ENCODE peak calls at places on chromosomes 16 and 17, in four cellular contexts. C is IMR-90, N is A549, B is endothelial cell of umbilical vein. S is an unnamed sample.

GRCh38 chr17:37844158-37844976 is 79.8 kb upstream of the TBC1D3K start:
- DNase-seq in C (peak), N (peak), B (peak), S (peak)

GRCh38 chr17:17551361-17551760 is 40.1 kb downstream of the PEMT start:
- DNase-seq in C (no peak), N (no peak), B (no peak), S (peak)

GRCh38 chr17:44501866-44502265 is 1.3 kb downstream of the GPATCH8 start:
- DNase-seq in C (peak), N (no peak), B (peak), S (peak)

GRCh38 chr17:46763416-46763815 is 55.1 kb downstream of the WNT3 start:
- DNase-seq in C (no peak), N (no peak), B (no peak), S (no peak)

GRCh38 chr16:79635488-79635887 is 35.0 kb upstream of the MAF start:
- DNase-seq in C (no peak), N (no peak), B (no peak), S (no peak)

GRCh38 chr16:3431779-3432219 is 11.5 kb downstream of the ZNF597 start:
- DNase-seq in C (peak), N (no peak), B (no peak), S (peak)

GRCh38 chr16:22664132-22664531 is 149.8 kb upstream of the HS3ST2 start:
- DNase-seq in C (no peak), N (no peak), B (no peak), S (no peak)

GRCh38 chr16:72189865-72190371 is 18.0 kb upstream of the PMFBP1 start:
- DNase-seq in C (peak), N (peak), B (peak), S (peak)

GRCh38 chr17:49003557-49004511 is 6.6 kb downstream of the IGF2BP1 start:
- DNase-seq in C (peak), N (no peak), B (peak), S (peak)

GRCh38 chr17:55086635-55087058 is 118.1 kb downstream of the STXBP4 start:
- DNase-seq in C (peak), N (peak), B (peak), S (peak)

GRCh38 chr16:1152123-1152638 is 725 bp upstream of the CACNA1H start:
- DNase-seq in C (no peak), N (no peak), B (no peak), S (no peak)

GRCh38 chr16:87556941-87557459 is 45.3 kb upstream of the JPH3 start:
- DNase-seq in C (peak), N (no peak), B (no peak), S (no peak)

GRCh38 chr17:32912218-32912897 is 15.6 kb upstream of the TMEM98 start:
- DNase-seq in C (peak), N (peak), B (peak), S (no peak)

GRCh38 chr16:53944026-53944425 is 240.1 kb downstream of the FTO start:
- DNase-seq in C (peak), N (no peak), B (no peak), S (no peak)

GRCh38 chr17:12302711-12303110 is 282.0 kb downstream of the MAP2K4 start:
- DNase-seq in C (peak), N (no peak), B (no peak), S (no peak)

GRCh38 chr16:86210403-86211193 is 299.7 kb upstream of the FOXF1 start:
- DNase-seq in C (no peak), N (no peak), B (no peak), S (no peak)

GRCh38 chr17:34616148-34616547 is 36.8 kb downstream of the TMEM132E start:
- DNase-seq in C (no peak), N (no peak), B (no peak), S (no peak)

GRCh38 chr17:40075216-40076100 is 12.7 kb downstream of the THRA start:
- DNase-seq in C (peak), N (peak), B (peak), S (peak)

GRCh38 chr17:18961634-18962493 is 9.9 kb downstream of the SLC5A10 start:
- DNase-seq in C (peak), N (peak), B (no peak), S (no peak)

GRCh38 chr17:11637796-11638195 is 39.5 kb downstream of the DNAH9 start:
- DNase-seq in C (no peak), N (no peak), B (no peak), S (no peak)

GRCh38 chr16:59633996-59634579 is 900.0 kb upstream of the GOT2 start:
- DNase-seq in C (peak), N (peak), B (peak), S (no peak)

GRCh38 chr16:55283776-55284717 is 40.0 kb upstream of the IRX6 start:
- DNase-seq in C (no peak), N (no peak), B (no peak), S (no peak)

GRCh38 chr16:78684655-78685400 is 585.4 kb downstream of the WWOX start:
- DNase-seq in C (no peak), N (no peak), B (no peak), S (no peak)

GRCh38 chr17:14298221-14298994 is 2.5 kb upstream of the HS3ST3B1 start:
- DNase-seq in C (no peak), N (no peak), B (no peak), S (no peak)

GRCh38 chr17:75115545-75115944 is 5.8 kb downstream of the ARMC7 start:
- DNase-seq in C (no peak), N (no peak), B (no peak), S (peak)

GRCh38 chr17:29855686-29856085 is 74.3 kb downstream of the SSH2 start:
- DNase-seq in C (peak), N (no peak), B (no peak), S (no peak)
- TF ChIP-seq POLR2A in C (no peak), N (no peak), B (no peak), S (no peak)

GRCh38 chr16:84647830-84648594 is at the start of gene KLHL36:
- DNase-seq in C (no peak), N (peak), B (peak), S (peak)
- TF ChIP-seq POLR2A in C (peak), N (no peak), B (peak), S (no peak)

GRCh38 chr16:57360321-57360935 is 1.8 kb downstream of the CCL22 start:
- DNase-seq in C (no peak), N (no peak), B (no peak), S (no peak)

GRCh38 chr16:57356547-57356946 is 2.0 kb upstream of the CCL22 start:
- DNase-seq in C (no peak), N (no peak), B (no peak), S (no peak)

GRCh38 chr16:57357330-57358151 is 1.0 kb upstream of the CCL22 start:
- DNase-seq in C (no peak), N (no peak), B (no peak), S (no peak)

GRCh38 chr16:57355898-57356414 is 2.6 kb upstream of the CCL22 start:
- DNase-seq in C (no peak), N (no peak), B (no peak), S (no peak)

DNA sequence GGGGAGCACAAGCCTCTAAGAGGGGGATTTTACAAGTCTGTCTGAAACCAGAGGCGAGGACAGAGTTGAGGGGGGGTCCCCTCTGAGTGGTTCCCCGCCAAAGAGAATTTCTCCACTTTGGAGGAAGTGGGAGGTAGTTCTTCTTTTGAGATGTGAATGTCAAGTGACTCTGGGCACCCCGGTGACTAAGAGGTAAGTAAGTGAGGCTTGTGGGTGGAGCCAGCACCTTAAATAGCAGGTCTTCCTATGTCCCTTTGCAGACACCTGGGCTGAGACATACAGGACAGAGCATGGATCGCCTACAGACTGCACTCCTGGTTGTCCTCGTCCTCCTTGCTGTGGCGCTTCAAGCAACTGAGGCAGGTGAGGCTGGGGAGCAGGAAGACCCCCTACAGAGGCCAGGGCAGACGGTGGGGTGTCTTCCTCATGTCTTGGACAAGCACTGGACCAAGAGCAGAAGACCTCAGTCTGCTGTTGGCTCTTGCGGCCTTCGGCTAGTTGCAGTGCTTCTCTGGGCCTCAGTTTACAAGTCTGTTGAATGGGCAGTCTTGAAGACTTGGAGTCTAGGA is at the start of gene CCL22:
- DNase-seq in C (no peak), N (no peak), B (no peak), S (no peak)
- TF ChIP-seq POLR2A in C (no peak), N (no peak), B (no peak), S (no peak)

GRCh38 chr16:68065716-68066305 is 19.4 kb upstream of the NFATC3 start:
- DNase-seq in C (peak), N (no peak), B (peak), S (no peak)
- TF ChIP-seq POLR2A in C (no peak), N (no peak), B (no peak), S (no peak)

GRCh38 chr16:85171809-85172464 is 59.7 kb upstream of the CIBAR2 start:
- DNase-seq in C (no peak), N (no peak), B (peak), S (no peak)
- TF ChIP-seq POLR2A in C (peak), N (no peak), B (peak), S (no peak)

DNA sequence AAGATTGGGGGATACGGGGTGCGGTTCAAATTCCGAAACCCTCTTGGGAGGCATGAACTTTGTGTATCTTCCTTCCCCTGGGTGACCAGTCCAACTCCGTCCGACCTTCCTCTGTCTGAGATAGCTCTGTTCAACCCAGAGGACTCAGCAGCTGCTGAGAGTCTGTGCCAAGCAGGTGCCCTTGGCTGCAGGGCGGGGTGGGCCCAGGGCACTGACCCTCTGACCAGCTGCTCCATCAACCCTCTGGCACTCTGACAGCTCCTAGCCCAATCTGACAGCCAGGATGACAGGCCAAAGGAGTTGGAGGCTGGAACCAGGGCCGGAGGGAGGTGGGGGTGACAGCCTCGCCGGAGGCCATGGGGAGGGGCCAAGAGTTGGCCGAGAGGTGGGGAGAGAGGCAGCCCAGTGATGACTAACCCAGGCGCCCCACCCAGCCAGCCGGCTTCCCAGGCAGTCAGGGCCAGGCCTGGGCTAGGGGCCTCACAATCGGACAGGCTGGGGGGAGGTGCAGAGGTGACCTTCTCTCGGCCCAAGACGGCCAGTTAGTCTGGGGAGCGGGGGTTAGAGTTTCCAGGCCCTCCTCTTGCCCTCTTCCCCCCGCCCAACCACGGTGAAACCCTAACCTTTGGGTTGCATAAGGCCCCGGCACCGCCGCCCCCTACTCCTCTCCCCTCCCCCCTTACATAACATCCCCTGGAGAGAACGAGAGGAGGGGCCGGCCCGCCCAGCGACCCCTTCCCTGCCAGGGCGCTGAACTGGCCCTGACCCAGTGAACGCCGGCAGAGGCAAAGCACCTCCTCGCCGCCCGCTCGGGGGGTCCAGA is 5.0 kb upstream of the TLCD2 start:
- DNase-seq in C (peak), N (peak), B (peak), S (peak)
- TF ChIP-seq POLR2A in C (peak), N (no peak), B (peak), S (peak)

GRCh38 chr16:27374231-27374793 is 27.7 kb upstream of the IL21R start:
- DNase-seq in C (no peak), N (no peak), B (no peak), S (no peak)

GRCh38 chr16:27378871-27379580 is 22.9 kb upstream of the IL21R start:
- DNase-seq in C (peak), N (no peak), B (no peak), S (no peak)

GRCh38 chr16:27373312-27373711 is 28.7 kb upstream of the IL21R start:
- DNase-seq in C (no peak), N (no peak), B (no peak), S (no peak)

GRCh38 chr16:27377666-27378485 is 24.1 kb upstream of the IL21R start:
- DNase-seq in C (no peak), N (no peak), B (no peak), S (no peak)

DNA sequence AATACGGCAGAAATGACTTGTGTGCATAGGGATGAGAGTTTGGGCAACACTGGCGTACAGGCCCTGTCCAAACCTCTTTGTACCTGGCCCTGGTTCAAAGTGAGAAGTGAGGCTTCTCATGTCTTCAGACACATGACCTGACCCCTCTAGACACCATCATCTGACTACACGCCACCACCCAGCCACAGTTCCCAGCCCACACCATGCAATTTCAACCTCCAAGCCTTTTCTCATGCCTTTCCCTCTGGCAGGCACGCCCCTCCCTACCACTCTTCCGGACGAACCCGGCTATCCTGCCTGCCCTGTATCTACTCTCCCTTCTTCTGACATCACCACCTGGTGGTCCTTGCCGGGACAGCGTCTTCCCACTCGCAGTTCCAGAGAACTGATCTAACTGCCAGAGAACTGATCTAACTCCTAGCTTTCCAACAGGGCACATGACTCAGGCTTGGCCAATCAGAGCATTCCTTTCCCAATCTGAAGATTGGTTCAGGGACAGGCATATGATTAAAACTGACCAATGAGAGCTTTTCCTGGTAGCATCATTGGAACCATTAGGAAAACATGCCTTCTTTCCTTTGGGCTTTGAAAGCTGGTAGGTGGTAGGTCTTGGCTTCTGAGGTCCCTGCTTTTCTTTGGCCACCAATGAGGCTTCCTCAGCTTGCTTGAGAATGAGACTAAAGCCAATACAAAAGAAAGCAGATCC is 27.0 kb upstream of the IL21R start:
- DNase-seq in C (peak), N (peak), B (peak), S (peak)
- TF ChIP-seq POLR2A in C (no peak), N (no peak), B (no peak), S (no peak)